ENCODE peak calls at places on chromosomes 12 and 14, in five cellular contexts. A is endothelial cell of umbilical vein, C is MM.1S, P is upper lobe of right lung, E is esophagus squamous epithelium. I is an unnamed sample.
A peak's percentile ranks its signal among the peaks of the same experiment; 100 is the strongest.

GRCh38 chr12:112936927-112937326 is 1.3 kb upstream of the OAS3 start:
- DNase-seq in E (no peak), P (no peak), A (no peak), C (no peak), I (no peak)

GRCh38 chr12:109385339-109386078 is 37.8 kb downstream of the MYO1H start:
- DNase-seq in A (peak; percentile 58), P (no peak), E (no peak), C (peak; percentile 46), I (peak; percentile 69)

GRCh38 chr14:28102814-28103213 is 663.8 kb upstream of the FOXG1 start:
- DNase-seq in C (no peak), P (no peak), E (no peak), A (no peak), I (no peak)

GRCh38 chr14:101719045-101719645 is 42.4 kb upstream of the PPP2R5C start:
- DNase-seq in E (no peak), P (no peak), A (no peak), C (no peak), I (no peak)

GRCh38 chr12:109671482-109671881 is 42.1 kb upstream of the FAM222A start:
- DNase-seq in C (no peak), E (no peak), P (no peak), A (no peak), I (no peak)

GRCh38 chr12:57340104-57340503 is 89.1 kb upstream of the STAC3 start:
- DNase-seq in C (no peak), E (no peak), A (peak; percentile 60), P (no peak), I (peak; percentile 75)

GRCh38 chr12:60398547-60398946 is 802.7 kb downstream of the SLC16A7 start:
- DNase-seq in C (no peak), P (no peak), A (no peak), E (no peak), I (no peak)

GRCh38 chr12:129704232-129704830 is 199.5 kb downstream of the TMEM132D start:
- DNase-seq in C (no peak), E (no peak), A (no peak), P (no peak), I (no peak)

GRCh38 chr12:97984456-97984855 is 521.9 kb downstream of the RMST start:
- DNase-seq in C (no peak), E (no peak), A (no peak), P (no peak), I (no peak)

GRCh38 chr12:12019881-12020280 is 50.9 kb upstream of the BCL2L14 start:
- DNase-seq in C (no peak), A (no peak), E (no peak), P (no peak), I (no peak)

GRCh38 chr12:115001538-115001937 is 317.6 kb upstream of the TBX3 start:
- DNase-seq in P (no peak), C (no peak), A (no peak), E (no peak), I (no peak)

GRCh38 chr14:74548881-74549280 is 55.3 kb downstream of the ISCA2 start:
- DNase-seq in A (no peak), P (no peak), E (no peak), C (no peak), I (peak; percentile 85)

GRCh38 chr14:90235179-90235976 is 21.0 kb upstream of the PSMC1 start:
- DNase-seq in C (peak; percentile 46), A (peak; percentile 80), P (peak; percentile 80), E (no peak), I (peak; percentile 42)

GRCh38 chr14:37583358-37584210 is 11.5 kb downstream of the FOXA1 start:
- DNase-seq in C (no peak), E (no peak), P (peak; percentile 83), A (no peak), I (no peak)

GRCh38 chr12:29149691-29150382 is 759 bp downstream of the FAR2 start:
- DNase-seq in E (no peak), C (no peak), A (no peak), P (no peak), I (no peak)

DNA sequence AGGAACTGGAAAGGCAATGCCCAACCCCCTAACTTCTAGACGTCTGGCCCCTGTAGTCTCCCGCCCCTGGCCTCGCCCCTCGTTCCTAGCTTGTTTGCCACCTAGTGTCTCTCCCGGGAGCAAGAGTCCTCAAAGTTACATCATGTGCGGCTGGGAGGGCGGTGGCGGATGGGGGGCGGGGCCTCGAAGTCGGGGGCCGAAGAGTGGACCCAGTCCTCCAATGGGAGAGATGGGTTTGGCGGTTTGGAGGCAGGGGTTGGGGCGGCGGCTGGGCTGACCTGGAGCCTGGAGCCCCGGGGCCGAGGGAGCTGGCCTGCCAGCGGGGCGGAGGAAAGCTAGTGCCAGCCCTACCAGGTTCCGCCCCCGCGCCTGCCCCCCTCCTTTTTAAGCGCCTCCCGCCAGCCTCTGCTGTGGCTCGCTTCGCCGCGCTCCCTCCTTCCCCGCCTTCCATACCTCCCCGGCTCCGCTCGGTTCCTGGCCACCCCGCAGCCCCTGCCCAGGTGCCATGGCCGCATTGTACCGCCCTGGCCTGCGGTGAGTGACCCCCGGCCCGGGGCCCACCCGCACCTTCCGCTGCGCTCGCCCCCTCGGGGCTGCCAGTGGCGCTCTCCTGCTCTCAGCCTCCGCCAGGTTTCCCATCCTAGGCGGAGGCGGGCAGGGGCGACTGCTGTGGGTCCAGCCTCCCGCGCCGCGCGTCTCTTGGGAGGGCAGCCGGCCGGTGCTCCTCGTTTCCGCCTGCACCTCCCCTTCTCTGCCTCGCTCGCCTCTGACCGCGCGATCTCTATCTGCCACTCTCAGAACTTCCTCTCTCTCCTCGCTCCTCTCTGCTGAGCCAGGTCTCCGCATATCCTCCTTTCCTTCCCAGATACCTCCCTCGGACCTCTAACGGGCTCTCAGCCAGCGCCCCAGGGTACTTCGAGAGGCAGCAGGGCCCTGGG is at the start of gene PCK2:
- DNase-seq in C (peak; percentile 49), E (peak; percentile 72), A (peak; percentile 72), P (peak; percentile 99), I (peak; percentile 92)
- TF ChIP-seq CTCF in C (no peak), E (no peak), A (no peak), P (no peak), I (no peak)

GRCh38 chr14:44108601-44109000 is 398.5 kb downstream of the FSCB start:
- DNase-seq in P (no peak), C (no peak), E (no peak), A (no peak), I (no peak)
- H3K9me3 ChIP-seq in P (peaks cover 4% of the 10 kb centered on the region), C (no peaks in the 10 kb centered on the region), E (no peaks in the 10 kb centered on the region), A (peaks cover 5% of the 10 kb centered on the region), I (no peaks in the 10 kb centered on the region)

GRCh38 chr12:25251749-25252148 is 1.0 kb upstream of the KRAS start:
- DNase-seq in E (no peak), C (no peak), A (no peak), P (no peak), I (no peak)
- H3K4me3 ChIP-seq in E (peak overlapping the region; percentile 99), C (peak overlapping the region; percentile 76), A (peak overlapping the region; percentile 94), P (peak overlapping the region; percentile 85), I (peak overlapping the region; percentile 42)

GRCh38 chr14:77322209-77322902 is 1.5 kb downstream of the GSTZ1 start:
- DNase-seq in E (no peak), C (no peak), P (no peak), A (no peak), I (no peak)
- TF ChIP-seq CTCF in E (no peak), C (no peak), P (peak; percentile 5), A (no peak), I (no peak)

GRCh38 chr12:133129368-133130037 is 571 bp downstream of the ZNF891 start:
- DNase-seq in A (no peak), P (no peak), C (no peak), E (no peak), I (peak; percentile 49)

GRCh38 chr12:133130038-133130807 is at the start of the genes ZNF10 and ZNF891:
- DNase-seq in C (peak; percentile 79), E (peak; percentile 86), A (peak; percentile 99), P (peak; percentile 98), I (peak; percentile 96)

GRCh38 chr12:133135747-133136146 is 5.3 kb downstream of the ZNF10 start:
- DNase-seq in E (no peak), C (no peak), P (no peak), A (no peak), I (no peak)

GRCh38 chr12:133130808-133131128 is 341 bp downstream of the ZNF10 start:
- DNase-seq in C (no peak), P (peak; percentile 69), E (peak; percentile 29), A (no peak), I (no peak)
- H3K9me3 ChIP-seq in C (no peaks in the 10 kb centered on the region), P (peaks cover 55% of the 10 kb centered on the region), E (peaks cover 64% of the 10 kb centered on the region), A (peaks cover 2% of the 10 kb centered on the region), I (no peaks in the 10 kb centered on the region)